ENCODE peak calls at places on chromosomes 1 and 21, in five cellular contexts. One of them, this sample, is unnamed.

GRCh38 chr1:201786824-201787223 is 42.1 kb upstream of the IPO9 start:
- DNase-seq in activated T-cell treated with anti-CD3 and anti-CD28 coated beads, Interleukin-2, amount 50 U/mL, for 72 hours: no peak
- DNase-seq in ACHN: no peak
- DNase-seq in epithelial cell of esophagus: no peak
- DNase-seq in stimulated activated CD8-positive, alpha-beta memory T cell treated with anti-CD3 and anti-CD28 coated beads, Interleukin-4, amount 100 ng/mL, for 24 hours: no peak
- DNase-seq in this sample: no peak

GRCh38 chr1:27961646-27962221 is 2.0 kb downstream of the XKR8 start:
- DNase-seq in activated T-cell treated with anti-CD3 and anti-CD28 coated beads, Interleukin-2, amount 50 U/mL, for 72 hours: no peak
- DNase-seq in ACHN: peak; percentile 32
- DNase-seq in epithelial cell of esophagus: no peak
- DNase-seq in stimulated activated CD8-positive, alpha-beta memory T cell treated with anti-CD3 and anti-CD28 coated beads, Interleukin-4, amount 100 ng/mL, for 24 hours: no peak
- DNase-seq in this sample: no peak

GRCh38 chr1:52145137-52145536 is 3.2 kb downstream of the ZFYVE9 start:
- DNase-seq in activated T-cell treated with anti-CD3 and anti-CD28 coated beads, Interleukin-2, amount 50 U/mL, for 72 hours: no peak
- DNase-seq in ACHN: no peak
- DNase-seq in epithelial cell of esophagus: no peak
- DNase-seq in stimulated activated CD8-positive, alpha-beta memory T cell treated with anti-CD3 and anti-CD28 coated beads, Interleukin-4, amount 100 ng/mL, for 24 hours: no peak
- DNase-seq in this sample: peak; percentile 10

GRCh38 chr1:109805486-109806180 is 41.9 kb upstream of the EPS8L3 start:
- DNase-seq in activated T-cell treated with anti-CD3 and anti-CD28 coated beads, Interleukin-2, amount 50 U/mL, for 72 hours: no peak
- DNase-seq in ACHN: no peak
- DNase-seq in epithelial cell of esophagus: no peak
- DNase-seq in stimulated activated CD8-positive, alpha-beta memory T cell treated with anti-CD3 and anti-CD28 coated beads, Interleukin-4, amount 100 ng/mL, for 24 hours: no peak
- DNase-seq in this sample: no peak

GRCh38 chr1:99645199-99645598 is 714 bp upstream of the PALMD start:
- DNase-seq in activated T-cell treated with anti-CD3 and anti-CD28 coated beads, Interleukin-2, amount 50 U/mL, for 72 hours: no peak
- DNase-seq in ACHN: peak; percentile 32
- DNase-seq in epithelial cell of esophagus: peak; percentile 91
- DNase-seq in stimulated activated CD8-positive, alpha-beta memory T cell treated with anti-CD3 and anti-CD28 coated beads, Interleukin-4, amount 100 ng/mL, for 24 hours: no peak
- DNase-seq in this sample: peak; percentile 49

GRCh38 chr21:25639167-25639921 is at the start of gene JAM2:
- DNase-seq in activated T-cell treated with anti-CD3 and anti-CD28 coated beads, Interleukin-2, amount 50 U/mL, for 72 hours: peak; percentile 71
- DNase-seq in ACHN: peak; percentile 20
- DNase-seq in epithelial cell of esophagus: no peak
- DNase-seq in stimulated activated CD8-positive, alpha-beta memory T cell treated with anti-CD3 and anti-CD28 coated beads, Interleukin-4, amount 100 ng/mL, for 24 hours: peak; percentile 15
- DNase-seq in this sample: no peak

GRCh38 chr1:113943028-113943811 is 14.1 kb downstream of the HIPK1 start:
- DNase-seq in activated T-cell treated with anti-CD3 and anti-CD28 coated beads, Interleukin-2, amount 50 U/mL, for 72 hours: no peak
- DNase-seq in ACHN: no peak
- DNase-seq in epithelial cell of esophagus: no peak
- DNase-seq in stimulated activated CD8-positive, alpha-beta memory T cell treated with anti-CD3 and anti-CD28 coated beads, Interleukin-4, amount 100 ng/mL, for 24 hours: no peak
- DNase-seq in this sample: no peak

GRCh38 chr1:119008483-119009299 is 20.5 kb upstream of the TBX15 start:
- DNase-seq in activated T-cell treated with anti-CD3 and anti-CD28 coated beads, Interleukin-2, amount 50 U/mL, for 72 hours: peak; percentile 28
- DNase-seq in ACHN: peak; percentile 59
- DNase-seq in epithelial cell of esophagus: peak; percentile 68
- DNase-seq in stimulated activated CD8-positive, alpha-beta memory T cell treated with anti-CD3 and anti-CD28 coated beads, Interleukin-4, amount 100 ng/mL, for 24 hours: no peak
- DNase-seq in this sample: peak; percentile 72

GRCh38 chr1:87329051-87329755 is 523 bp downstream of the LMO4 start:
- DNase-seq in activated T-cell treated with anti-CD3 and anti-CD28 coated beads, Interleukin-2, amount 50 U/mL, for 72 hours: peak; percentile 53
- DNase-seq in ACHN: peak; percentile 25
- DNase-seq in epithelial cell of esophagus: peak; percentile 49
- DNase-seq in stimulated activated CD8-positive, alpha-beta memory T cell treated with anti-CD3 and anti-CD28 coated beads, Interleukin-4, amount 100 ng/mL, for 24 hours: no peak
- DNase-seq in this sample: peak; percentile 58

GRCh38 chr1:43147625-43148319 is 24.3 kb downstream of the EBNA1BP2 start:
- DNase-seq in activated T-cell treated with anti-CD3 and anti-CD28 coated beads, Interleukin-2, amount 50 U/mL, for 72 hours: peak; percentile 64
- DNase-seq in ACHN: peak; percentile 78
- DNase-seq in epithelial cell of esophagus: peak; percentile 76
- DNase-seq in stimulated activated CD8-positive, alpha-beta memory T cell treated with anti-CD3 and anti-CD28 coated beads, Interleukin-4, amount 100 ng/mL, for 24 hours: peak; percentile 18
- DNase-seq in this sample: no peak

GRCh38 chr1:151604291-151604690 is 7.6 kb upstream of the SNX27 start:
- DNase-seq in activated T-cell treated with anti-CD3 and anti-CD28 coated beads, Interleukin-2, amount 50 U/mL, for 72 hours: no peak
- DNase-seq in ACHN: no peak
- DNase-seq in epithelial cell of esophagus: peak; percentile 24
- DNase-seq in stimulated activated CD8-positive, alpha-beta memory T cell treated with anti-CD3 and anti-CD28 coated beads, Interleukin-4, amount 100 ng/mL, for 24 hours: no peak
- DNase-seq in this sample: no peak

GRCh38 chr1:172697463-172698100 is 38.7 kb downstream of the FASLG start:
- DNase-seq in activated T-cell treated with anti-CD3 and anti-CD28 coated beads, Interleukin-2, amount 50 U/mL, for 72 hours: peak; percentile 13
- DNase-seq in ACHN: no peak
- DNase-seq in epithelial cell of esophagus: no peak
- DNase-seq in stimulated activated CD8-positive, alpha-beta memory T cell treated with anti-CD3 and anti-CD28 coated beads, Interleukin-4, amount 100 ng/mL, for 24 hours: no peak
- DNase-seq in this sample: no peak

GRCh38 chr1:3911981-3912808 is 12.1 kb upstream of the C1orf174 start:
- DNase-seq in activated T-cell treated with anti-CD3 and anti-CD28 coated beads, Interleukin-2, amount 50 U/mL, for 72 hours: no peak
- DNase-seq in ACHN: no peak
- DNase-seq in epithelial cell of esophagus: no peak
- DNase-seq in stimulated activated CD8-positive, alpha-beta memory T cell treated with anti-CD3 and anti-CD28 coated beads, Interleukin-4, amount 100 ng/mL, for 24 hours: no peak
- DNase-seq in this sample: no peak

GRCh38 chr1:202184750-202185460 is 8.7 kb upstream of the LGR6 start:
- DNase-seq in activated T-cell treated with anti-CD3 and anti-CD28 coated beads, Interleukin-2, amount 50 U/mL, for 72 hours: peak; percentile 75
- DNase-seq in ACHN: peak; percentile 92
- DNase-seq in epithelial cell of esophagus: peak; percentile 85
- DNase-seq in stimulated activated CD8-positive, alpha-beta memory T cell treated with anti-CD3 and anti-CD28 coated beads, Interleukin-4, amount 100 ng/mL, for 24 hours: peak; percentile 57
- DNase-seq in this sample: peak; percentile 96

GRCh38 chr1:147551036-147551435 is 9.7 kb downstream of the BCL9 start:
- DNase-seq in activated T-cell treated with anti-CD3 and anti-CD28 coated beads, Interleukin-2, amount 50 U/mL, for 72 hours: no peak
- DNase-seq in ACHN: no peak
- DNase-seq in epithelial cell of esophagus: no peak
- DNase-seq in stimulated activated CD8-positive, alpha-beta memory T cell treated with anti-CD3 and anti-CD28 coated beads, Interleukin-4, amount 100 ng/mL, for 24 hours: no peak
- DNase-seq in this sample: no peak

GRCh38 chr21:33025471-33026298 is at the start of gene OLIG2:
- DNase-seq in activated T-cell treated with anti-CD3 and anti-CD28 coated beads, Interleukin-2, amount 50 U/mL, for 72 hours: peak; percentile 19
- DNase-seq in ACHN: no peak
- DNase-seq in epithelial cell of esophagus: no peak
- DNase-seq in stimulated activated CD8-positive, alpha-beta memory T cell treated with anti-CD3 and anti-CD28 coated beads, Interleukin-4, amount 100 ng/mL, for 24 hours: no peak
- DNase-seq in this sample: no peak

GRCh38 chr1:153678519-153679336 is at the start of gene NPR1:
- DNase-seq in activated T-cell treated with anti-CD3 and anti-CD28 coated beads, Interleukin-2, amount 50 U/mL, for 72 hours: peak; percentile 40
- DNase-seq in ACHN: peak; percentile 42
- DNase-seq in epithelial cell of esophagus: peak; percentile 29
- DNase-seq in stimulated activated CD8-positive, alpha-beta memory T cell treated with anti-CD3 and anti-CD28 coated beads, Interleukin-4, amount 100 ng/mL, for 24 hours: no peak
- DNase-seq in this sample: no peak

GRCh38 chr1:58047265-58047858 is 499.2 kb downstream of the OMA1 start:
- DNase-seq in activated T-cell treated with anti-CD3 and anti-CD28 coated beads, Interleukin-2, amount 50 U/mL, for 72 hours: peak; percentile 21
- DNase-seq in ACHN: peak; percentile 3
- DNase-seq in epithelial cell of esophagus: peak; percentile 34
- DNase-seq in stimulated activated CD8-positive, alpha-beta memory T cell treated with anti-CD3 and anti-CD28 coated beads, Interleukin-4, amount 100 ng/mL, for 24 hours: peak; percentile 4
- DNase-seq in this sample: peak; percentile 52

GRCh38 chr1:72777918-72778317 is 495.6 kb upstream of the NEGR1 start:
- DNase-seq in activated T-cell treated with anti-CD3 and anti-CD28 coated beads, Interleukin-2, amount 50 U/mL, for 72 hours: no peak
- DNase-seq in ACHN: no peak
- DNase-seq in epithelial cell of esophagus: no peak
- DNase-seq in stimulated activated CD8-positive, alpha-beta memory T cell treated with anti-CD3 and anti-CD28 coated beads, Interleukin-4, amount 100 ng/mL, for 24 hours: no peak
- DNase-seq in this sample: no peak

GRCh38 chr1:6106977-6107376 is 61.3 kb downstream of the KCNAB2 start:
- DNase-seq in activated T-cell treated with anti-CD3 and anti-CD28 coated beads, Interleukin-2, amount 50 U/mL, for 72 hours: no peak
- DNase-seq in ACHN: no peak
- DNase-seq in epithelial cell of esophagus: no peak
- DNase-seq in stimulated activated CD8-positive, alpha-beta memory T cell treated with anti-CD3 and anti-CD28 coated beads, Interleukin-4, amount 100 ng/mL, for 24 hours: no peak
- DNase-seq in this sample: no peak

GRCh38 chr1:178927003-178927402 is 56.1 kb upstream of the ANGPTL1 start:
- DNase-seq in activated T-cell treated with anti-CD3 and anti-CD28 coated beads, Interleukin-2, amount 50 U/mL, for 72 hours: no peak
- DNase-seq in ACHN: no peak
- DNase-seq in epithelial cell of esophagus: no peak
- DNase-seq in stimulated activated CD8-positive, alpha-beta memory T cell treated with anti-CD3 and anti-CD28 coated beads, Interleukin-4, amount 100 ng/mL, for 24 hours: no peak
- DNase-seq in this sample: no peak

GRCh38 chr1:212814989-212815388 is 23.3 kb downstream of the TATDN3 start:
- DNase-seq in activated T-cell treated with anti-CD3 and anti-CD28 coated beads, Interleukin-2, amount 50 U/mL, for 72 hours: no peak
- DNase-seq in ACHN: peak; percentile 48
- DNase-seq in epithelial cell of esophagus: peak; percentile 23
- DNase-seq in stimulated activated CD8-positive, alpha-beta memory T cell treated with anti-CD3 and anti-CD28 coated beads, Interleukin-4, amount 100 ng/mL, for 24 hours: no peak
- DNase-seq in this sample: peak; percentile 57

GRCh38 chr1:85307987-85308836 is 31.8 kb upstream of the BCL10 start:
- DNase-seq in activated T-cell treated with anti-CD3 and anti-CD28 coated beads, Interleukin-2, amount 50 U/mL, for 72 hours: peak; percentile 78
- DNase-seq in ACHN: peak; percentile 89
- DNase-seq in epithelial cell of esophagus: peak; percentile 84
- DNase-seq in stimulated activated CD8-positive, alpha-beta memory T cell treated with anti-CD3 and anti-CD28 coated beads, Interleukin-4, amount 100 ng/mL, for 24 hours: peak; percentile 49
- DNase-seq in this sample: peak; percentile 93